ENCODE peak calls at places on chromosomes 16 and 17, in nine cellular contexts. P, J, B, M, W, L, Y, E and X are unnamed samples.

GRCh38 chr16:11014159-11014558 is 69.8 kb downstream of the CLEC16A start:
- DNase-seq in P (no peak), J (no peak), B (no peak), M (no peak), W (no peak), L (peak), Y (no peak), E (no peak), X (no peak)

GRCh38 chr17:41510251-41511065 is 5.0 kb upstream of the KRT13 start:
- DNase-seq in P (no peak), J (no peak), B (no peak), M (no peak), W (no peak), L (no peak), Y (no peak), E (no peak), X (no peak)

GRCh38 chr16:69179255-69180010 is 7.5 kb upstream of the SNTB2 start:
- DNase-seq in P (no peak), J (no peak), B (no peak), M (no peak), W (no peak), L (peak), Y (peak), E (peak), X (no peak)

GRCh38 chr16:84527486-84528269 is 23.2 kb upstream of the MEAK7 start:
- DNase-seq in P (no peak), J (no peak), B (no peak), M (no peak), W (no peak), L (no peak), Y (no peak), E (no peak), X (no peak)

GRCh38 chr17:38604479-38605229 is 1.1 kb downstream of the SRCIN1 start:
- DNase-seq in P (no peak), J (peak), B (peak), M (no peak), W (peak), L (no peak), Y (peak), E (peak), X (peak)

GRCh38 chr17:38898812-38899348 is 26.5 kb upstream of the LASP1NB start:
- DNase-seq in P (no peak), J (peak), B (no peak), M (no peak), W (no peak), L (no peak), Y (no peak), E (peak), X (peak)

GRCh38 chr16:23081675-23082119 is 67.6 kb downstream of the USP31 start:
- DNase-seq in P (no peak), J (no peak), B (no peak), M (no peak), W (no peak), L (no peak), Y (peak), E (no peak), X (no peak)

GRCh38 chr17:63881935-63882601 is at the start of gene GH2:
- DNase-seq in P (no peak), J (no peak), B (peak), M (peak), W (peak), L (no peak), Y (peak), E (peak), X (peak)

GRCh38 chr16:68328860-68329370 is 18.1 kb downstream of the PRMT7 start:
- DNase-seq in P (no peak), J (no peak), B (no peak), M (no peak), W (no peak), L (no peak), Y (no peak), E (no peak), X (no peak)

GRCh38 chr17:75652934-75653549 is 13.9 kb downstream of the RECQL5 start:
- DNase-seq in P (no peak), J (no peak), B (peak), M (no peak), W (peak), L (no peak), Y (peak), E (peak), X (peak)

GRCh38 chr16:10895053-10895946 is 18.3 kb downstream of the CIITA start:
- DNase-seq in P (no peak), J (no peak), B (peak), M (peak), W (peak), L (no peak), Y (no peak), E (no peak), X (no peak)

GRCh38 chr16:2474877-2475412 is at the start of gene TBC1D24:
- DNase-seq in P (peak), J (peak), B (peak), M (peak), W (peak), L (no peak), Y (peak), E (peak), X (peak)

GRCh38 chr16:12685806-12686205 is 117.9 kb downstream of the CPPED1 start:
- DNase-seq in P (no peak), J (no peak), B (no peak), M (no peak), W (no peak), L (no peak), Y (no peak), E (no peak), X (no peak)

GRCh38 chr16:11909653-11910551 is 5.9 kb downstream of the GSPT1 start:
- DNase-seq in P (no peak), J (no peak), B (no peak), M (no peak), W (no peak), L (peak), Y (no peak), E (no peak), X (no peak)

GRCh38 chr16:66326995-66327513 is 39.4 kb upstream of the CDH5 start:
- DNase-seq in P (no peak), J (no peak), B (no peak), M (peak), W (no peak), L (no peak), Y (no peak), E (no peak), X (no peak)

GRCh38 chr16:28212532-28212873 is 738 bp upstream of the XPO6 start:
- DNase-seq in P (no peak), J (no peak), B (no peak), M (no peak), W (no peak), L (no peak), Y (no peak), E (no peak), X (no peak)

GRCh38 chr16:82460761-82461160 is 166.0 kb upstream of the CDH13 start:
- DNase-seq in P (no peak), J (no peak), B (no peak), M (no peak), W (no peak), L (no peak), Y (no peak), E (no peak), X (no peak)

GRCh38 chr17:8125196-8125946 is 1.5 kb upstream of the HES7 start:
- DNase-seq in P (no peak), J (peak), B (peak), M (peak), W (peak), L (no peak), Y (peak), E (peak), X (peak)

GRCh38 chr16:55543470-55543869 is 23.0 kb upstream of the CAPNS2 start:
- DNase-seq in P (no peak), J (no peak), B (no peak), M (no peak), W (no peak), L (no peak), Y (peak), E (no peak), X (no peak)
- TF ChIP-seq CTCF in P (peak), J (peak), B (peak), M (peak), W (no peak), L (peak), Y (peak), E (peak), X (no peak)

GRCh38 chr17:44308320-44308818 is at the start of gene RUNDC3A:
- DNase-seq in P (no peak), J (peak), B (peak), M (peak), W (peak), L (no peak), Y (peak), E (peak), X (peak)
- TF ChIP-seq CTCF in P (no peak), J (no peak), B (no peak), M (no peak), W (no peak), L (no peak), Y (no peak), E (no peak), X (no peak)

GRCh38 chr17:48502901-48503300 is 27.9 kb downstream of the HOXB1 start:
- DNase-seq in P (no peak), J (no peak), B (no peak), M (no peak), W (no peak), L (no peak), Y (no peak), E (no peak), X (no peak)

GRCh38 chr17:48499248-48499647 is 31.6 kb downstream of the HOXB1 start:
- DNase-seq in P (no peak), J (no peak), B (no peak), M (no peak), W (no peak), L (no peak), Y (no peak), E (no peak), X (no peak)

GRCh38 chr17:48502312-48502711 is 28.5 kb downstream of the HOXB1 start:
- DNase-seq in P (no peak), J (no peak), B (no peak), M (no peak), W (no peak), L (no peak), Y (no peak), E (no peak), X (no peak)

GRCh38 chr17:48499743-48500434 is 30.9 kb downstream of the HOXB1 start:
- DNase-seq in P (no peak), J (no peak), B (no peak), M (no peak), W (no peak), L (no peak), Y (no peak), E (no peak), X (no peak)

GRCh38 chr17:48500435-48501426 is 30.1 kb downstream of the HOXB1 start:
- DNase-seq in P (no peak), J (no peak), B (no peak), M (no peak), W (no peak), L (no peak), Y (no peak), E (no peak), X (no peak)
- TF ChIP-seq CTCF in P (no peak), J (peak), B (peak), M (no peak), W (peak), L (peak), Y (no peak), E (no peak), X (no peak)

GRCh38 chr16:50509521-50510341 is 38.5 kb upstream of the NKD1 start:
- DNase-seq in P (no peak), J (peak), B (peak), M (no peak), W (no peak), L (no peak), Y (peak), E (no peak), X (peak)
- TF ChIP-seq CTCF in P (peak), J (peak), B (peak), M (peak), W (peak), L (peak), Y (peak), E (peak), X (peak)

GRCh38 chr16:75478480-75479345 is 14.2 kb upstream of the TMEM170A start:
- DNase-seq in P (no peak), J (no peak), B (no peak), M (no peak), W (no peak), L (no peak), Y (no peak), E (no peak), X (no peak)

GRCh38 chr16:75483222-75483621 is 12.0 kb downstream of the CHST6 start:
- DNase-seq in P (no peak), J (no peak), B (no peak), M (no peak), W (no peak), L (peak), Y (no peak), E (no peak), X (no peak)

GRCh38 chr16:75479421-75479990 is 15.0 kb upstream of the TMEM170A start:
- DNase-seq in P (no peak), J (no peak), B (no peak), M (no peak), W (no peak), L (no peak), Y (no peak), E (no peak), X (no peak)

GRCh38 chr16:75482434-75483205 is 12.6 kb downstream of the CHST6 start:
- DNase-seq in P (no peak), J (no peak), B (no peak), M (no peak), W (no peak), L (no peak), Y (no peak), E (no peak), X (no peak)

GRCh38 chr16:75481475-75481874 is 13.8 kb downstream of the CHST6 start:
- DNase-seq in P (no peak), J (no peak), B (no peak), M (no peak), W (no peak), L (no peak), Y (no peak), E (no peak), X (no peak)
- TF ChIP-seq CTCF in P (no peak), J (no peak), B (no peak), M (no peak), W (no peak), L (no peak), Y (no peak), E (no peak), X (no peak)

GRCh38 chr17:78069695-78070094 is 58.9 kb downstream of the TMC6 start:
- DNase-seq in P (no peak), J (no peak), B (no peak), M (no peak), W (no peak), L (no peak), Y (no peak), E (no peak), X (no peak)
- TF ChIP-seq CTCF in P (no peak), J (no peak), B (no peak), M (no peak), W (no peak), L (no peak), Y (no peak), E (no peak), X (no peak)